ENCODE peak calls at places on chromosomes 11 and 22, in nine cellular contexts. G, I, B, X, T, E, D, O and J are unnamed samples.

GRCh38 chr11:17929171-17929570 is 83.7 kb downstream of the SERGEF start:
- DNase-seq in G (no peak), I (no peak), B (no peak), X (no peak), T (no peak), E (no peak), D (peak), O (no peak), J (no peak)

GRCh38 chr11:125141686-125142535 is 22.6 kb upstream of the PKNOX2 start:
- DNase-seq in G (peak), I (peak), B (peak), X (no peak), T (peak), E (peak), D (peak), O (peak), J (peak)

GRCh38 chr11:20070459-20070858 is 89.8 kb downstream of the DBX1 start:
- DNase-seq in G (no peak), I (no peak), B (peak), X (no peak), T (no peak), E (no peak), D (no peak), O (no peak), J (no peak)

GRCh38 chr22:30435674-30436126 is 10.1 kb downstream of the MTFP1 start:
- DNase-seq in G (no peak), I (no peak), B (no peak), X (no peak), T (peak), E (no peak), D (peak), O (no peak), J (no peak)

GRCh38 chr11:121595717-121596156 is 143.0 kb upstream of the SORL1-AS1 start:
- DNase-seq in G (peak), I (no peak), B (peak), X (peak), T (no peak), E (no peak), D (peak), O (no peak), J (no peak)

GRCh38 chr22:46984751-46985506 is 222.5 kb downstream of the TBC1D22A start:
- DNase-seq in G (peak), I (no peak), B (peak), X (no peak), T (no peak), E (no peak), D (no peak), O (no peak), J (no peak)

GRCh38 chr22:49449811-49450386 is 377.8 kb downstream of the BRD1 start:
- DNase-seq in G (no peak), I (no peak), B (no peak), X (no peak), T (no peak), E (no peak), D (peak), O (no peak), J (no peak)

GRCh38 chr22:19517919-19518567 is 6.2 kb downstream of the CLDN5 start:
- DNase-seq in G (no peak), I (no peak), B (no peak), X (no peak), T (no peak), E (no peak), D (no peak), O (no peak), J (no peak)

GRCh38 chr11:22521226-22521625 is 104.4 kb downstream of the FANCF start:
- DNase-seq in G (peak), I (no peak), B (peak), X (no peak), T (no peak), E (no peak), D (peak), O (no peak), J (no peak)

GRCh38 chr11:121626507-121626875 is 173.7 kb upstream of the SORL1-AS1 start:
- DNase-seq in G (no peak), I (no peak), B (no peak), X (no peak), T (no peak), E (no peak), D (no peak), O (no peak), J (no peak)

GRCh38 chr22:37183432-37184379 is 4.3 kb downstream of the C1QTNF6 start:
- DNase-seq in G (no peak), I (peak), B (no peak), X (no peak), T (no peak), E (no peak), D (no peak), O (no peak), J (no peak)

GRCh38 chr11:88345408-88345807 is 7.9 kb upstream of the CTSC start:
- DNase-seq in G (no peak), I (no peak), B (peak), X (no peak), T (no peak), E (no peak), D (no peak), O (no peak), J (no peak)

GRCh38 chr11:130000552-130001176 is 2.0 kb downstream of the PRDM10 start:
- DNase-seq in G (no peak), I (no peak), B (no peak), X (no peak), T (no peak), E (no peak), D (no peak), O (no peak), J (no peak)

GRCh38 chr11:3222941-3223905 is 4.6 kb upstream of the MRGPRG start:
- DNase-seq in G (no peak), I (no peak), B (no peak), X (no peak), T (no peak), E (no peak), D (no peak), O (no peak), J (peak)

DNA sequence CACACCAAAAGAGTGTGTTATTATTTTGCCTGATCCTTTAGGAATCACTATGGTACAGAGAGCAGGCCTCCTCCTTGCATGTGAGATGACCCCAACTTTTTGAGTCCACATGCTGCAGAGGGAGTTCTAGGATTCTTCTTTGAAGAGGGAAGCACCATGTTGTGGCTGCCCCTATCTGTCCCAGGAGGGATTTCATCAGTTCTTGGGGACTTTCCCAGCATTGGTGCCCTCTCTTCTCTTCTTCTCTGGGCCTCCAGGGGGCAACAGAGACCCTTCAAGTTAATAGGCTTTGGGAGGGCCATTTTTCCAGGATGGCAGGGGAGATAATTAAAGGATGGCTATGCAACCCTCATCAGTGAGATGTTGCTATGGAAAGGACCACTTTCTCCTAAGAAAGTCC is 3.6 kb downstream of the MMP1 start:
- DNase-seq in G (no peak), I (no peak), B (peak), X (no peak), T (peak), E (no peak), D (peak), O (no peak), J (no peak)
- TF ChIP-seq CTCF in G (peak), I (peak), B (peak), X (peak), T (peak), E (peak), D (peak), O (no peak), J (peak)

GRCh38 chr11:63670738-63671321 is 346 bp downstream of the ATL3 start:
- DNase-seq in G (peak), I (peak), B (no peak), X (no peak), T (peak), E (peak), D (no peak), O (peak), J (peak)

GRCh38 chr11:63671322-63672155 is at the start of gene ATL3:
- DNase-seq in G (peak), I (peak), B (peak), X (peak), T (peak), E (peak), D (peak), O (peak), J (peak)

GRCh38 chr11:63672156-63672463 is 934 bp upstream of the ATL3 start:
- DNase-seq in G (no peak), I (no peak), B (no peak), X (no peak), T (no peak), E (no peak), D (no peak), O (no peak), J (no peak)

GRCh38 chr11:63668396-63668795 is 2.8 kb downstream of the ATL3 start:
- DNase-seq in G (no peak), I (no peak), B (no peak), X (no peak), T (no peak), E (no peak), D (no peak), O (no peak), J (no peak)

GRCh38 chr11:63670077-63670737 is 969 bp downstream of the ATL3 start:
- DNase-seq in G (no peak), I (no peak), B (peak), X (no peak), T (no peak), E (no peak), D (peak), O (no peak), J (no peak)
- TF ChIP-seq CTCF in G (no peak), I (no peak), B (no peak), X (no peak), T (no peak), E (no peak), D (no peak), O (no peak), J (no peak)

GRCh38 chr11:29634248-29634647 is 382.6 kb downstream of the KCNA4 start:
- DNase-seq in G (no peak), I (no peak), B (no peak), X (no peak), T (no peak), E (no peak), D (no peak), O (no peak), J (no peak)
- TF ChIP-seq CTCF in G (no peak), I (peak), B (peak), X (peak), T (peak), E (no peak), D (peak), O (peak), J (peak)

GRCh38 chr22:44622685-44623084 is 79.3 kb upstream of the PRR5 start:
- DNase-seq in G (no peak), I (no peak), B (no peak), X (no peak), T (no peak), E (no peak), D (no peak), O (no peak), J (peak)

GRCh38 chr22:44625421-44625760 is 76.6 kb upstream of the PRR5 start:
- DNase-seq in G (no peak), I (no peak), B (no peak), X (no peak), T (no peak), E (no peak), D (no peak), O (no peak), J (no peak)

GRCh38 chr22:44622147-44622427 is 79.9 kb upstream of the PRR5 start:
- DNase-seq in G (no peak), I (no peak), B (no peak), X (no peak), T (peak), E (no peak), D (no peak), O (peak), J (no peak)

GRCh38 chr22:44624689-44625420 is 77.1 kb upstream of the PRR5 start:
- DNase-seq in G (no peak), I (no peak), B (no peak), X (no peak), T (no peak), E (no peak), D (no peak), O (no peak), J (peak)

DNA sequence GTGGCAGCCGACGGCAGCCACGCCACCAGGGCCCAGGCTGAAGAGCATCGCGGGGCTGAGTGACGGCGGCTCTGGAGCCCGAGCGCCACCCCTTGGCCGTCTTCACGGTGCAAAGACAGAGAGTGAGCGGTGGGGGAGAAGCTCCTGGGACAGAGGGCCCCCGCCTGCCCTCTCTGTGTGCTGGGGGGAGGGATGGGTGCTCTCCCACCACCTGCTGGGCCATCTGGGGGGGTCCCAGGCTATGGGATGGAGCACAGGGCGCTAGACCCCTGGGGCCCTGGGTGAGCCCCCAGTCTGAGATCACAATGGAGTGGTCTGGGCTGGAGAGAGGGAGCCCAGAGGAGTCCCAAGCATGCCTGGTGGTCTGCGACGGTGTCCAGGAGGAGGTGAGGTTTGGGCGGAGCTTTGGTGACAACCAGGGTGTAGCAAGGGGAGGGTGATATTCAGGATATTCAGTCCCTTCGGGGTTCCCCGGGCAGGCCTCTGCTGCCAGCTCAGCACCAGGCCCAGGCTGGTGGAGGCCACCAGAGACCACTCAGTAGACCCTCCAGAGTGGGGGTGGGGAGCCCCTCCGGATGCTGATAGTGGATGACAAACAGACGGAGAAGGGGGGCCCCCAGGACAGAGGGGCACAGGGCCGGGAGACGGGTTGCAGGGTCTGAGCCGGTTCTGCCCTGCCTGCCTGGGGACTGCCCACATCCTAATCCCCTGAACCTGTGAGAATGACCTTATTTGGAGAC is 78.1 kb upstream of the PRR5 start:
- DNase-seq in G (peak), I (no peak), B (peak), X (no peak), T (peak), E (no peak), D (peak), O (peak), J (peak)
- TF ChIP-seq CTCF in G (peak), I (peak), B (peak), X (peak), T (no peak), E (peak), D (peak), O (peak), J (peak)

GRCh38 chr11:94103476-94103875 is 25.2 kb upstream of the PANX1 start:
- DNase-seq in G (no peak), I (no peak), B (no peak), X (no peak), T (no peak), E (no peak), D (no peak), O (no peak), J (no peak)

GRCh38 chr11:94111241-94111640 is 17.4 kb upstream of the PANX1 start:
- DNase-seq in G (no peak), I (no peak), B (no peak), X (no peak), T (no peak), E (no peak), D (no peak), O (no peak), J (no peak)

GRCh38 chr11:94106699-94107098 is 21.9 kb upstream of the PANX1 start:
- DNase-seq in G (no peak), I (no peak), B (no peak), X (no peak), T (no peak), E (no peak), D (no peak), O (no peak), J (no peak)

GRCh38 chr11:94104734-94105133 is 23.9 kb upstream of the PANX1 start:
- DNase-seq in G (no peak), I (no peak), B (no peak), X (no peak), T (no peak), E (no peak), D (no peak), O (no peak), J (no peak)

DNA sequence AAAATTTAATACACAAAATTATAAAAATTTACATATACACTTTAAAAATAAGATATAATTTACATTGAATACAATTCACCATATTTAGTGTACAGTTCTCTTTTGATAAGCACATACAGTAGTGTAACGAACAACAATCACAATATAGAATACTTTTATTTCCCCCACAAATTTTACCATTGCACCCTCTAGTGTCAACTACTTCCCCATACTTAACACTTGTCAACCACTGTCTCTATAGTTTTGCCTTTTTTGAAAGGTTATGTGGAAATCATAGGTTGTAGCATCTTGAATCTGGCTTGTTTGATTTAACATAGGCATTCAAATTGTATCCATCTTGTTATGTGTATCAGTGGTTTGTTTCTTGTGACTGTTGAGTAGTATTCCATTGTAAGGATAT is 21.3 kb upstream of the PANX1 start:
- DNase-seq in G (no peak), I (no peak), B (no peak), X (no peak), T (no peak), E (no peak), D (no peak), O (no peak), J (no peak)
- TF ChIP-seq CTCF in G (no peak), I (no peak), B (peak), X (peak), T (no peak), E (no peak), D (peak), O (no peak), J (peak)